ENCODE peak calls at places on chromosome 18, in four cellular contexts. One of them, this sample, is unnamed.

GRCh38 chr18:34467059-34467458 is 242.3 kb upstream of the NOL4 start:
- DNase-seq in caudate nucleus: no peak
- DNase-seq in A549: no peak
- DNase-seq in substantia nigra: no peak
- DNase-seq in this sample: no peak

GRCh38 chr18:67117804-67118203 is 398.7 kb downstream of the DSEL start:
- DNase-seq in A549: no peak
- DNase-seq in substantia nigra: no peak
- DNase-seq in caudate nucleus: no peak
- DNase-seq in this sample: no peak

GRCh38 chr18:31229829-31230228 is 67.2 kb upstream of the DSC1 start:
- DNase-seq in substantia nigra: no peak
- DNase-seq in caudate nucleus: no peak
- DNase-seq in A549: no peak
- DNase-seq in this sample: no peak

GRCh38 chr18:12005542-12006487 is 24.5 kb downstream of the IMPA2 start:
- DNase-seq in substantia nigra: no peak
- DNase-seq in A549: peak
- DNase-seq in caudate nucleus: no peak
- DNase-seq in this sample: no peak

GRCh38 chr18:79503406-79503805 is 107.7 kb downstream of the NFATC1 start:
- DNase-seq in substantia nigra: no peak
- DNase-seq in A549: no peak
- DNase-seq in caudate nucleus: no peak
- DNase-seq in this sample: no peak

GRCh38 chr18:78639597-78639950 is 340.0 kb upstream of the SALL3 start:
- DNase-seq in substantia nigra: no peak
- DNase-seq in caudate nucleus: no peak
- DNase-seq in A549: no peak
- DNase-seq in this sample: no peak

GRCh38 chr18:7567487-7568425 is 640 bp downstream of the PTPRM start:
- DNase-seq in A549: peak
- DNase-seq in caudate nucleus: peak
- DNase-seq in substantia nigra: no peak
- DNase-seq in this sample: no peak

GRCh38 chr18:27604583-27604982 is 419.5 kb upstream of the CHST9 start:
- DNase-seq in A549: no peak
- DNase-seq in caudate nucleus: no peak
- DNase-seq in substantia nigra: no peak
- DNase-seq in this sample: no peak

GRCh38 chr18:13539843-13540535 is 186.4 kb downstream of the FAM210A start:
- DNase-seq in caudate nucleus: no peak
- DNase-seq in A549: peak
- DNase-seq in substantia nigra: no peak
- DNase-seq in this sample: no peak

GRCh38 chr18:13448028-13448795 is 229.7 kb downstream of the LDLRAD4 start:
- DNase-seq in substantia nigra: no peak
- DNase-seq in caudate nucleus: no peak
- DNase-seq in A549: no peak
- DNase-seq in this sample: no peak

GRCh38 chr18:74806700-74807416 is 209.2 kb downstream of the ZNF407 start:
- DNase-seq in substantia nigra: no peak
- DNase-seq in caudate nucleus: no peak
- DNase-seq in A549: peak
- DNase-seq in this sample: no peak

GRCh38 chr18:39496986-39497385 is 1931.4 kb upstream of the CELF4 start:
- DNase-seq in A549: no peak
- DNase-seq in substantia nigra: no peak
- DNase-seq in caudate nucleus: no peak
- DNase-seq in this sample: no peak

GRCh38 chr18:35983818-35984217 is 11.3 kb downstream of the RMP24 start:
- DNase-seq in A549: no peak
- DNase-seq in caudate nucleus: no peak
- DNase-seq in substantia nigra: no peak
- DNase-seq in this sample: no peak

GRCh38 chr18:79797518-79798345 is at the start of gene KCNG2:
- DNase-seq in substantia nigra: no peak
- DNase-seq in A549: peak
- DNase-seq in caudate nucleus: no peak
- DNase-seq in this sample: no peak

GRCh38 chr18:58057291-58057965 is 13.4 kb downstream of the NEDD4L start:
- DNase-seq in caudate nucleus: peak
- DNase-seq in substantia nigra: no peak
- DNase-seq in A549: no peak
- DNase-seq in this sample: no peak

GRCh38 chr18:27713037-27713726 is 463.7 kb downstream of the CDH2 start:
- DNase-seq in substantia nigra: no peak
- DNase-seq in caudate nucleus: no peak
- DNase-seq in A549: no peak
- DNase-seq in this sample: no peak

GRCh38 chr18:63267990-63268721 is 51.4 kb downstream of the BCL2 start:
- DNase-seq in substantia nigra: no peak
- DNase-seq in A549: no peak
- DNase-seq in caudate nucleus: no peak
- DNase-seq in this sample: no peak

GRCh38 chr18:45731706-45732105 is 7.7 kb downstream of the SLC14A1 start:
- DNase-seq in substantia nigra: no peak
- DNase-seq in A549: no peak
- DNase-seq in caudate nucleus: no peak
- DNase-seq in this sample: no peak

GRCh38 chr18:6396276-6396675 is 18.4 kb downstream of the L3MBTL4 start:
- DNase-seq in caudate nucleus: no peak
- DNase-seq in A549: no peak
- DNase-seq in substantia nigra: no peak
- DNase-seq in this sample: no peak

GRCh38 chr18:41655074-41655473 is 300.0 kb upstream of the PIK3C3 start:
- DNase-seq in A549: no peak
- DNase-seq in caudate nucleus: no peak
- DNase-seq in substantia nigra: no peak
- DNase-seq in this sample: no peak

GRCh38 chr18:9826666-9827065 is 59.1 kb upstream of the TXNDC2 start:
- DNase-seq in A549: no peak
- DNase-seq in substantia nigra: no peak
- DNase-seq in caudate nucleus: no peak
- DNase-seq in this sample: no peak

GRCh38 chr18:9827211-9827855 is 58.4 kb upstream of the TXNDC2 start:
- DNase-seq in A549: no peak
- DNase-seq in substantia nigra: no peak
- DNase-seq in caudate nucleus: no peak
- DNase-seq in this sample: no peak

GRCh38 chr18:9828794-9829712 is 56.7 kb upstream of the TXNDC2 start:
- DNase-seq in A549: no peak
- DNase-seq in substantia nigra: no peak
- DNase-seq in caudate nucleus: no peak
- DNase-seq in this sample: no peak

GRCh38 chr18:9825571-9826073 is 60.2 kb upstream of the TXNDC2 start:
- DNase-seq in caudate nucleus: no peak
- DNase-seq in substantia nigra: no peak
- DNase-seq in A549: peak
- DNase-seq in this sample: no peak

DNA sequence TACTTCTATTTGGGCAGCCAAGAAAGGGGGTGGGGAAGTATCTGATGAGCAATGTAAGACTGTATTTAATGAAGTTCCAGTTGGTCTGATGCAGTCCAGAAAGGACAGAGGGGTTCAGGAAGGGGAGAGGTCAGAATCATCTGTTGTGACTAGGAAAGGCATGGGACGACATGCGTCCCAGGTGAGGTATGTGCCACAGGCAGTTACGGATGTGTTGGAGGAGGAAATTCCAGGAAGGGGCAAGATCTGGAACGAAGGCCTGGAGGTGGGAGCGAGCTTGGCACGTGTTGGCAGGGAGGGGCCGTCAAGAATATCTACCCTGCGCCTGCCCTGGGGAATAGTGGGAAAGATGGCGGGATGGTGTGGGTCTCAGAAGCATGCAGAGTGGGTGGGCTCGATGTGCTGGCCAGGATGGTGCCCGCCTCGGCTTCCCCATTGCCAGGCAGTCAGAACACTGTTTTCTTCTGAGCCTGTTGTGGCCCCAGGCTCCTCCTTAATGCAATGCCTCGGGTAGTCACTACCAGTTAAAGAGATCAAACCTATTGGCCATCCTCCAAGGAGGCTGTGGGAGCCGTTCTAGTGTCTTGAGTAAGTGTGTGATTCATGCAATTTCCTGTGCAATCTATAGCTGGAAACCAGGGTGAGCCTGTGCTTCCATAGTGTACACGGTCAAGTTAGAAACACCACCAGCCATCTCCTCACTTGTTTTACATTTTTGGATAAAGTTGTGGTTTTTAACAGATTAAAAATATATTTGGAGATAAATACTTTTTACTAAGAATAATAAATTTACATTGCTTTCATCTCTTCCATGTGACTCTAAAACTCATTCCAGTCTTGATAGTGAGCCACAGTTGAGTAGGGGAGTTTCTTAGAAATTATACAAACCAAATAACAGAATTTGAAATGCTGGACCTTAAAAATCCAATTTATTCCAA is 57.6 kb upstream of the TXNDC2 start:
- DNase-seq in caudate nucleus: no peak
- DNase-seq in A549: peak
- DNase-seq in substantia nigra: no peak
- DNase-seq in this sample: no peak
- H3K27ac ChIP-seq in caudate nucleus: peak
- H3K27ac ChIP-seq in A549: peak
- H3K27ac ChIP-seq in substantia nigra: peak
- H3K27ac ChIP-seq in this sample: no peak

GRCh38 chr18:55592572-55592971 is 4.6 kb upstream of the TCF4 start:
- DNase-seq in A549: no peak
- DNase-seq in caudate nucleus: no peak
- DNase-seq in substantia nigra: no peak
- DNase-seq in this sample: no peak
- H3K27ac ChIP-seq in A549: no peak
- H3K27ac ChIP-seq in caudate nucleus: no peak
- H3K27ac ChIP-seq in substantia nigra: no peak
- H3K27ac ChIP-seq in this sample: no peak

DNA sequence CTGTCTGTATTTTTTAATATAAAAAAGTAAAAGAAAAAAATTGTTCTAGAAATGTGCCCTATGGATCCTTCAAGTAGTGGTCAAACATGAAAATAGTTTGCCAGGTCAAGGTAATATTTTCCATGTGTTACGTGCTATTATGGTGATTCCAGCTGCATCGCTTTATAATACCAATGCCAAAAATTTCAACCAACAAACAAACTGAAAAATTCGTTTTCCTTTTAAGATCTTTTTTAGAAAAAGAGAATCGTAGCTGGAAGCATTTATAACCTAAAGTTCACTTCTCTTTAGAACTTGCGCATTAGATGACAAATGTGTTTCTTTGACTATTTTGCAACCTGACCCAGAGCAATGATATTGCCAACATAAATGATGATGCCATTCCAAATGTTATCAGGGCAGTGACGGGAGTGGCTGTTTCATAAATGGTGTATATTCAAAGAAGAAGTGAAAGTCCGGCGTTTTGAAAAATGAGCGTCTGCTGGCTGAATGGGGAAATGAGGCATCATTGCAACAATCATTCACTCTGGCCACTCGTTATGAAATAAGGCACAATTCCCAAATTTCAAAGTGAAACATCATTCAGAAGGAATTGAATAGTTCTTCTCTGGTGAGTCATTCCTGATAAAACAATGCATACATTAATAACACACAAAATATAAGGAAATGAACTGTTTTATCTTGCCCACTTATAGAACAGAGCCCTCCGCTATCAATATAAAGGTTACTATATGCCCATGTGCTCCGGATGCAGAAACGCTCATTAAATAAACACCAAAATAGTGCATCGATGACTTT is 297.4 kb downstream of the TGIF1 start:
- DNase-seq in substantia nigra: no peak
- DNase-seq in caudate nucleus: no peak
- DNase-seq in A549: no peak
- DNase-seq in this sample: no peak
- H3K27ac ChIP-seq in substantia nigra: no peak
- H3K27ac ChIP-seq in caudate nucleus: no peak
- H3K27ac ChIP-seq in A549: no peak
- H3K27ac ChIP-seq in this sample: no peak

DNA sequence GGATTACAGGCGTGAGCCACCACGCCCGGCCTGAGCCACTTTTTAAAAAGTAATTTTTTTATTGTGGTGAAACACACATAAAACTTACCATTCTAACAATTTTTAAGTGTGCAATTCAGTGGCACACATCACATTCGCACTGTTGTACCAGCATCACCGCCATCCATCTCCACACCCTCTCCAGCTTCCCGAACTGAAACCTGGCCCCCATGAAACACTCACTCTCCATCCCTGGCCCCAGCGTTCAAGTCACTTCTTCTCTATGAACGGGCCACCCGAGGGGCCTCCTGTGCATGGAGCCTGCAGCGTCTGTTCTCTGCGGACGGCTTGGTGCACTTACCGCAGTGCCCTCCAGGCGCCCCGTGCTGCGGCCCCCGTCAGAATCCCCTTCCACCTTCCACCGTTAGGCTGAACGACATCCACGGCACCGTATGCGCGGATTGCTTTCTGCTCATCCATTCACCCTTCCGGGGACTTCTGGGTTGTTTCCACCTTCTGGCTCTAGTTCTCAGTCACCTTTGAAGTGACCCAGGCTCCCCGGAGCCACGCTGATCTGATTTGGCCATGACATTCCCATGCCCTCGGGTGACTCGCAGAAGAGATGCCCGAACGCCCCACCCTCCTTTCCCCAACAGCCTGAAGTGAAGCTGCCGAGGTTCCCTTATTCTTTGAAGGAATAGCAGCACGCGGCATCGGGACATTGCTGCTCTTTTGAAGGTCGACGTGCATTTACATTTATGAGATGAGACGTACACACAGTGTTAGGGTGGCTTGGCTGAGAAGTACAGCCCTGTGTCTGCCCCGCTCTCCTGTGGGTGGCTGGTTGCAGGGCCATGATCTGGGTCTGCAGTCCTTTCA is 134.4 kb downstream of the MBP start:
- DNase-seq in A549: no peak
- DNase-seq in substantia nigra: no peak
- DNase-seq in caudate nucleus: no peak
- DNase-seq in this sample: no peak
- H3K27ac ChIP-seq in A549: no peak
- H3K27ac ChIP-seq in substantia nigra: no peak
- H3K27ac ChIP-seq in caudate nucleus: no peak
- H3K27ac ChIP-seq in this sample: no peak

GRCh38 chr18:32368170-32368569 is 102.5 kb downstream of the GAREM1 start:
- DNase-seq in substantia nigra: no peak
- DNase-seq in caudate nucleus: no peak
- DNase-seq in A549: no peak
- DNase-seq in this sample: no peak
- H3K27ac ChIP-seq in substantia nigra: no peak
- H3K27ac ChIP-seq in caudate nucleus: no peak
- H3K27ac ChIP-seq in A549: no peak
- H3K27ac ChIP-seq in this sample: no peak

DNA sequence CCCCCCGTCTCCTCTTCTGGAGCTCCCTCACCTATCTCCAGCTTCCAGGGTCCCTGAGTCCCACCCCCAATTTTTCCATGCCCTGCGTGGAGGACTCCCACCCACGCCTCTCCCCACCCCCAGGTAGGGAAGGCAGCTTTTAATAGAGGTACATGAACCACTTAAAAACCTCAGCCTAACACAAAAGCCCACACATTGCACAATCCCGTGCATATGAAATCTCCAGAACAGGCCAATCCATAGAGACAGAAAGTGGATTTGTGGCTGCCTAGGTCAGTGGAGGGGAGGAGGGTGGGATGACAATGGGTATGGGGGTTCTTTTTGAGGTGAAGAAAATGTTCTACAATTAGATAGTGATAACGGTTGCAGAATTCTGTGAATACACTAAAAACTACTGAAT is 145.6 kb downstream of the CABLES1 start:
- DNase-seq in substantia nigra: no peak
- DNase-seq in A549: no peak
- DNase-seq in caudate nucleus: no peak
- DNase-seq in this sample: no peak
- H3K27ac ChIP-seq in substantia nigra: no peak
- H3K27ac ChIP-seq in A549: no peak
- H3K27ac ChIP-seq in caudate nucleus: no peak
- H3K27ac ChIP-seq in this sample: no peak

GRCh38 chr18:23838801-23839366 is 149.6 kb downstream of the LAMA3 start:
- DNase-seq in A549: no peak
- DNase-seq in caudate nucleus: no peak
- DNase-seq in substantia nigra: no peak
- DNase-seq in this sample: no peak
- H3K27ac ChIP-seq in A549: no peak
- H3K27ac ChIP-seq in caudate nucleus: no peak
- H3K27ac ChIP-seq in substantia nigra: no peak
- H3K27ac ChIP-seq in this sample: no peak

This sample was measured in CD4-positive, alpha-beta T cell.